ENCODE peak calls at places on chromosomes 11 and 22, in five cellular contexts. K is SK-N-SH, F is GM10248, P is neural crest cell, H is psoas muscle. Y is an unnamed sample.
A peak's percentile ranks its signal among the peaks of the same experiment; 100 is the strongest.

GRCh38 chr11:87583931-87584330 is 546.2 kb downstream of the TMEM135 start:
- DNase-seq in P (no peak), H (no peak), K (no peak), F (no peak), Y (no peak)

GRCh38 chr11:10351768-10352641 is 47.1 kb downstream of the ADM start:
- DNase-seq in P (peak; percentile 19), H (peak; percentile 26), K (peak; percentile 38), F (no peak), Y (no peak)

GRCh38 chr11:61820174-61820573 is 3.4 kb upstream of the FADS1 start:
- DNase-seq in K (no peak), H (no peak), F (no peak), P (no peak), Y (no peak)

GRCh38 chr22:39297490-39298193 is 21.8 kb downstream of the RPL3 start:
- DNase-seq in F (no peak), H (no peak), K (no peak), P (no peak), Y (no peak)

GRCh38 chr22:48335442-48336139 is 1492.1 kb downstream of the BRD1 start:
- DNase-seq in H (no peak), F (no peak), K (no peak), P (no peak), Y (no peak)

GRCh38 chr11:61621917-61622585 is 41.2 kb upstream of the SYT7 start:
- DNase-seq in H (no peak), F (no peak), P (no peak), K (no peak), Y (no peak)

GRCh38 chr22:39574779-39575551 is 4.4 kb downstream of the CACNA1I start:
- DNase-seq in F (no peak), K (no peak), H (peak; percentile 39), P (no peak), Y (no peak)

GRCh38 chr11:18588297-18589252 is at the start of gene UEVLD:
- DNase-seq in K (peak; percentile 94), H (peak; percentile 93), F (peak; percentile 87), P (peak; percentile 82), Y (peak; percentile 90)

GRCh38 chr11:122750047-122750446 is 88.3 kb upstream of the CRTAM start:
- DNase-seq in F (no peak), H (no peak), P (no peak), K (no peak), Y (no peak)

GRCh38 chr11:35598254-35599125 is 19.8 kb upstream of the FJX1 start:
- DNase-seq in F (peak; percentile 24), K (no peak), P (no peak), H (no peak), Y (no peak)

GRCh38 chr11:35304900-35305299 is 114.5 kb downstream of the SLC1A2 start:
- DNase-seq in K (no peak), H (no peak), P (no peak), F (no peak), Y (no peak)

GRCh38 chr11:13368041-13368446 is 90.5 kb downstream of the BMAL1 start:
- DNase-seq in F (no peak), K (no peak), H (no peak), P (no peak), Y (no peak)

GRCh38 chr22:26573026-26573662 is 16.8 kb downstream of the TPST2 start:
- DNase-seq in F (no peak), H (peak; percentile 35), P (no peak), K (no peak), Y (no peak)

GRCh38 chr22:50528682-50529415 is 963 bp downstream of the TYMP start:
- DNase-seq in H (no peak), K (no peak), F (no peak), P (no peak), Y (no peak)

GRCh38 chr11:24161587-24161986 is 335.3 kb upstream of the LUZP2 start:
- DNase-seq in H (no peak), P (no peak), K (no peak), F (no peak), Y (no peak)

GRCh38 chr11:43943357-43943930 is 1.0 kb downstream of the C11orf96 start:
- DNase-seq in F (no peak), P (no peak), H (no peak), K (no peak), Y (no peak)

GRCh38 chr22:16970446-16970845 is 37.6 kb downstream of the GAB4 start:
- DNase-seq in P (no peak), H (no peak), F (no peak), K (no peak), Y (no peak)

GRCh38 chr22:50503475-50504145 is 3.9 kb downstream of the LMF2 start:
- DNase-seq in K (no peak), F (no peak), P (no peak), H (no peak), Y (no peak)

GRCh38 chr11:125335101-125335500 is 161.0 kb downstream of the FEZ1 start:
- DNase-seq in K (no peak), H (no peak), P (no peak), F (no peak), Y (no peak)

GRCh38 chr11:102661040-102661439 is 35.9 kb upstream of the MMP20 start:
- DNase-seq in F (no peak), H (no peak), P (no peak), K (no peak), Y (no peak)

GRCh38 chr11:102662607-102663006 is 37.5 kb upstream of the MMP20 start:
- DNase-seq in H (no peak), F (no peak), K (no peak), P (no peak), Y (no peak)

GRCh38 chr11:102666331-102666957 is 39.1 kb downstream of the MMP27 start:
- DNase-seq in F (peak; percentile 50), K (peak; percentile 34), P (peak; percentile 3), H (no peak), Y (no peak)

GRCh38 chr11:102669664-102670063 is 35.9 kb downstream of the MMP27 start:
- DNase-seq in F (no peak), K (no peak), H (no peak), P (no peak), Y (no peak)

DNA sequence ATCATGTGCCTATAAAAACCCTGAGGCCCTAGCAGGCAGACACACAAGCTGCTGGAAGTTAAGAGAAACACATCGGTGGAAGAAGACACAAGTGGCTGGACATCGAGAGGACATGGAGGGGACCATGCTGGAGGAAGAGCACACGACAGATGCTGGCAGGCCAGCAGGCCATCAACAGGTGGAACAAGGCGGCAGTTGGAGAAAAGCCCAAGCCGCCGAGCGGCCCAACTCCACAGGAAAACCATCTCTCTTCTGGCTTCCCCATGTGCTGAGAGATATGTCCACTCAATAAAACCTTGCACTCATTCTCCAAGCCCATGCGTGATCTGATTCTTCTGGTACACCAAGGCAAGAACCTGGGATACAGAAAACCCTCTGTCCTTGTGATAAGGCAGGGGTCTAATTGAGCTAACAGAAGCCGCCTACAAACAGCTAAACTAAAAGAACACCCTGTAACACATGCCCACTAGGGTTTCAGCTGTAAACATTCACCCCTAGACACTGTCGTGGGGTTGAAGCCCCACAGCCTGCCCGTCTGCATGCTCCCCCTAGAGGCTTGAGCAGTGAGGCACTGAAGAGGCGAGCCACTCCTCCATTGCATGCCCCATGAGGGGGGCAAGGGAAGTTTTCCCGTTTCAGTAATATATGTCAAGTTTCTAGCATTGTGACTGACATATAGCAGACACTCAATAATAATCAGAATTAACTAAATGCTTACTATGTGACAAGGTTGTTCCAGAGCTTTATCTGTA is 39.0 kb upstream of the MMP20 start:
- DNase-seq in F (no peak), K (no peak), P (no peak), H (no peak), Y (no peak)
- TF ChIP-seq CTCF in F (peak; percentile 44), K (peak; percentile 47), P (peak; percentile 28), H (no peak), Y (peak; percentile 15)

DNA sequence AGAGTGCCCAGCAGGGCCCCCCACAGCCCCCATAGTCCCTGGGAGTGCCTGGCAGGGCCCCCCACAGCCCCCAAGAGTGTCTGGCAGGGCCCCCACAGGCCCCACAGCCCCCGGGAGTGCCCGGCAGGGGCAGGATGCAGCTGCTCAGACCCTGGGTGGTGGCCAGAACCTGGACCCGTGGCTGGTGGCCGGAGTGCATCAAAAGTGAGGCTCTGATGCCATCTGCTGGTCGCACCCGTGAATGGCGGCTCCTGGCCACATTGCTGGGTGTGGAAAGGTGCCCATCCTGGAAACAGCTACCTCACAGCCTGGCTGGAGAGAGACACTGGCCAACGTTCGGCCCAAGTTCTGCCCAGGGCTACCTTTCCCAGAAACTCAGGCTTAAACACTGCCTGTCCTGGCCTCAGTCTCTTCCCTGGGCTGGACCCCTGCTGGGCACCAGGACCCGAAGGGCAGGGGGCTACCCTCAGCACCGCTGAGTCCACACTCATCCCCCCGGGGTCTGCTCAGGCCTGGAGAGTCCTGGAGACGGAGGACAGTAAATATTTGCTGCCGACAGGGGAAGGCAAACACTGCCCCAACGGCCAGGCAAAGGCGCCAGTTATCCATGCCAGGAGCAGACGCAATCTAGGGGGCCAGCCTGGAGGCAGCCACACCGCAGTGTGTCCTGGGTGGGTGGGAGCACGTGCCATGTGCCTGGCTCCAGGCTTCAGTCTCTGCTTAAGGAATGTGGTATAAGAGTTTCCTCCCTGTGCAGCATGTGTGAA is 4.4 kb downstream of the INS start:
- DNase-seq in F (peak; percentile 82), H (peak; percentile 73), P (peak; percentile 93), K (peak; percentile 96), Y (no peak)
- TF ChIP-seq CTCF in F (peak; percentile 80), H (peak; percentile 79), P (peak; percentile 86), K (peak; percentile 73), Y (peak; percentile 67)

GRCh38 chr11:46383404-46383758 is 1.9 kb downstream of the MDK start:
- DNase-seq in P (no peak), H (no peak), K (no peak), F (no peak), Y (no peak)
- TF ChIP-seq CTCF in P (no peak), H (no peak), K (no peak), F (no peak), Y (no peak)

GRCh38 chr11:70404244-70404643 is 5.9 kb downstream of the CTTN start:
- DNase-seq in K (no peak), P (no peak), F (no peak), H (no peak), Y (no peak)

GRCh38 chr11:70400643-70401042 is 2.3 kb downstream of the CTTN start:
- DNase-seq in H (no peak), K (no peak), P (no peak), F (no peak), Y (no peak)

GRCh38 chr11:70405679-70406395 is 7.5 kb downstream of the CTTN start:
- DNase-seq in F (no peak), P (no peak), H (no peak), K (no peak), Y (no peak)

GRCh38 chr11:70399681-70400112 is 1.4 kb downstream of the CTTN start:
- DNase-seq in K (peak; percentile 65), P (no peak), F (no peak), H (peak; percentile 90), Y (no peak)

GRCh38 chr11:70402685-70403084 is 4.4 kb downstream of the CTTN start:
- DNase-seq in P (no peak), K (no peak), H (no peak), F (no peak), Y (no peak)
- TF ChIP-seq CTCF in P (no peak), K (no peak), H (no peak), F (no peak), Y (no peak)

GRCh38 chr11:7512525-7513209 is 1.1 kb upstream of the PPFIBP2 start:
- DNase-seq in P (peak; percentile 1), K (no peak), F (peak; percentile 86), H (peak; percentile 91), Y (no peak)
- TF ChIP-seq CTCF in P (no peak), K (no peak), F (no peak), H (peak; percentile 19), Y (no peak)